ENCODE peak calls at places on chromosomes 4 and X, in eight cellular contexts. J is central memory CD4-positive, alpha-beta T cell; H is CD8-positive, alpha-beta memory T cell; U is activated naive CD8-positive, alpha-beta T cell treated with anti-CD3 and anti-CD28 coated beads, Interleukin-2, amount 50 U/mL, for 16 hours; R is GM18507; Y is WTC11; M is A172; O is nucleus accumbens. D is an unnamed sample.

GRCh38 chr4:11632015-11632414 is 203.3 kb upstream of the HS3ST1 start:
- DNase-seq in J (no peak), H (no peak), U (no peak), R (no peak), Y (no peak), M (no peak), O (no peak), D (no peak)

GRCh38 chrX:74613350-74614192 is 853 bp downstream of the RLIM start:
- DNase-seq in J (no peak), H (no peak), U (no peak), R (no peak), Y (no peak), M (peak), O (no peak), D (no peak)

GRCh38 chr4:141081921-141082381 is 51.3 kb downstream of the RNF150 start:
- DNase-seq in J (no peak), H (no peak), U (no peak), R (no peak), Y (no peak), M (no peak), O (no peak), D (no peak)

GRCh38 chrX:111376897-111377601 is 34.9 kb downstream of the DCX start:
- DNase-seq in J (no peak), H (no peak), U (no peak), R (no peak), Y (peak), M (no peak), O (no peak), D (no peak)

GRCh38 chr4:131509521-131509920 is 1639.6 kb upstream of the PCDH10 start:
- DNase-seq in J (no peak), H (no peak), U (no peak), R (no peak), Y (no peak), M (no peak), O (no peak), D (no peak)

GRCh38 chr4:184836613-184837012 is 10.8 kb upstream of the ACSL1 start:
- DNase-seq in J (no peak), H (no peak), U (no peak), R (no peak), Y (no peak), M (no peak), O (no peak), D (no peak)

GRCh38 chr4:140239311-140239710 is 85.3 kb upstream of the MAML3 start:
- DNase-seq in J (no peak), H (no peak), U (no peak), R (no peak), Y (no peak), M (no peak), O (no peak), D (no peak)

GRCh38 chrX:17549005-17549685 is 174.1 kb downstream of the NHS start:
- DNase-seq in J (no peak), H (no peak), U (no peak), R (no peak), Y (no peak), M (no peak), O (no peak), D (no peak)

GRCh38 chrX:53319614-53320542 is 38.5 kb upstream of the IQSEC2 start:
- DNase-seq in J (no peak), H (no peak), U (no peak), R (no peak), Y (no peak), M (no peak), O (no peak), D (no peak)

GRCh38 chr4:143616771-143617170 is 83.7 kb downstream of the FREM3 start:
- DNase-seq in J (no peak), H (no peak), U (no peak), R (peak), Y (no peak), M (peak), O (no peak), D (no peak)

GRCh38 chr4:162350331-162350730 is 186.5 kb upstream of the FSTL5 start:
- DNase-seq in J (no peak), H (no peak), U (no peak), R (no peak), Y (no peak), M (no peak), O (no peak), D (no peak)

GRCh38 chr4:80271806-80272205 is 5.3 kb downstream of the FGF5 start:
- DNase-seq in J (no peak), H (no peak), U (no peak), R (no peak), Y (no peak), M (no peak), O (no peak), D (no peak)

GRCh38 chr4:26765515-26765914 is 95.1 kb upstream of the STIM2 start:
- DNase-seq in J (no peak), H (no peak), U (no peak), R (no peak), Y (no peak), M (peak), O (no peak), D (no peak)

GRCh38 chr4:5198586-5198985 is 147.3 kb downstream of the STK32B start:
- DNase-seq in J (no peak), H (no peak), U (no peak), R (no peak), Y (no peak), M (no peak), O (no peak), D (no peak)

GRCh38 chr4:88919056-88919455 is 137.9 kb downstream of the FAM13A start:
- DNase-seq in J (no peak), H (no peak), U (no peak), R (no peak), Y (no peak), M (no peak), O (no peak), D (no peak)

GRCh38 chr4:138182838-138183426 is 59.2 kb downstream of the SLC7A11 start:
- DNase-seq in J (no peak), H (no peak), U (no peak), R (no peak), Y (no peak), M (peak), O (no peak), D (no peak)

GRCh38 chr4:53763813-53764597 is 172.7 kb upstream of the LNX1 start:
- DNase-seq in J (no peak), H (no peak), U (no peak), R (no peak), Y (no peak), M (peak), O (no peak), D (no peak)

GRCh38 chr4:23999714-24000113 is 109.9 kb upstream of the PPARGC1A start:
- DNase-seq in J (no peak), H (no peak), U (no peak), R (no peak), Y (no peak), M (peak), O (no peak), D (no peak)

GRCh38 chrX:13051529-13052172 is 7.2 kb upstream of the FAM9C start:
- DNase-seq in J (peak), H (no peak), U (no peak), R (no peak), Y (no peak), M (peak), O (no peak), D (peak)

GRCh38 chr4:118340109-118340508 is 12.7 kb downstream of the PRSS12 start:
- DNase-seq in J (no peak), H (no peak), U (no peak), R (no peak), Y (no peak), M (no peak), O (no peak), D (no peak)

GRCh38 chr4:146146918-146147317 is 28.6 kb upstream of the LSM6 start:
- DNase-seq in J (no peak), H (no peak), U (no peak), R (no peak), Y (no peak), M (no peak), O (no peak), D (no peak)

GRCh38 chr4:13322681-13323101 is 161.4 kb downstream of the RAB28 start:
- DNase-seq in J (no peak), H (no peak), U (no peak), R (no peak), Y (no peak), M (no peak), O (no peak), D (no peak)

GRCh38 chrX:2342878-2343277 is 157.9 kb downstream of the DHRSX start:
- DNase-seq in J (no peak), H (no peak), U (no peak), R (no peak), Y (no peak), M (peak), O (no peak), D (no peak)

GRCh38 chrX:132169554-132169953 is 41.7 kb upstream of the FRMD7 start:
- DNase-seq in J (no peak), H (no peak), U (no peak), R (no peak), Y (no peak), M (no peak), O (no peak), D (no peak)

GRCh38 chr4:8648816-8649630 is 56.5 kb downstream of the CPZ start:
- DNase-seq in J (no peak), H (no peak), U (no peak), R (no peak), Y (no peak), M (no peak), O (no peak), D (no peak)

GRCh38 chrX:34559325-34559724 is 97.8 kb downstream of the TMEM47 start:
- DNase-seq in J (no peak), H (no peak), U (no peak), R (no peak), Y (peak), M (peak), O (no peak), D (no peak)

GRCh38 chrX:153649178-153649914 is 2.3 kb downstream of the DUSP9 start:
- DNase-seq in J (peak), H (no peak), U (no peak), R (peak), Y (peak), M (peak), O (no peak), D (no peak)

D was measured in gastrocnemius medialis.